ENCODE peak calls at places on chromosomes 3 and 15, in eight cellular contexts. One of them, this sample, is unnamed.

GRCh38 chr15:36612063-36612788 is 32.8 kb downstream of the CDIN1 start:
- DNase-seq in astrocyte: peak
- DNase-seq in stimulated activated CD4-positive, alpha-beta T cell treated with anti-CD3 and anti-CD28 coated beads, TNF-alpha, amount 100 ng/mL, for 48 hours: no peak
- DNase-seq in GM12864: no peak
- DNase-seq in NCI-H460: no peak
- DNase-seq in lung: no peak
- DNase-seq in fibroblast of mammary gland: peak
- DNase-seq in GM13976: no peak
- DNase-seq in this sample: no peak

GRCh38 chr3:42662037-42662812 is 8.7 kb downstream of the ZBTB47 start:
- DNase-seq in astrocyte: no peak
- DNase-seq in stimulated activated CD4-positive, alpha-beta T cell treated with anti-CD3 and anti-CD28 coated beads, TNF-alpha, amount 100 ng/mL, for 48 hours: no peak
- DNase-seq in GM12864: no peak
- DNase-seq in NCI-H460: no peak
- DNase-seq in lung: no peak
- DNase-seq in fibroblast of mammary gland: no peak
- DNase-seq in GM13976: peak
- DNase-seq in this sample: no peak

GRCh38 chr15:85778107-85778776 is 16.5 kb downstream of the KLHL25 start:
- DNase-seq in astrocyte: no peak
- DNase-seq in stimulated activated CD4-positive, alpha-beta T cell treated with anti-CD3 and anti-CD28 coated beads, TNF-alpha, amount 100 ng/mL, for 48 hours: no peak
- DNase-seq in GM12864: no peak
- DNase-seq in NCI-H460: no peak
- DNase-seq in lung: no peak
- DNase-seq in fibroblast of mammary gland: no peak
- DNase-seq in GM13976: no peak
- DNase-seq in this sample: no peak

GRCh38 chr3:70736009-70736408 is 423.6 kb upstream of the MDFIC2 start:
- DNase-seq in astrocyte: peak
- DNase-seq in stimulated activated CD4-positive, alpha-beta T cell treated with anti-CD3 and anti-CD28 coated beads, TNF-alpha, amount 100 ng/mL, for 48 hours: no peak
- DNase-seq in GM12864: no peak
- DNase-seq in NCI-H460: no peak
- DNase-seq in lung: no peak
- DNase-seq in fibroblast of mammary gland: peak
- DNase-seq in GM13976: no peak
- DNase-seq in this sample: no peak

GRCh38 chr3:169552533-169552932 is 111.0 kb downstream of the MECOM start:
- DNase-seq in astrocyte: no peak
- DNase-seq in stimulated activated CD4-positive, alpha-beta T cell treated with anti-CD3 and anti-CD28 coated beads, TNF-alpha, amount 100 ng/mL, for 48 hours: no peak
- DNase-seq in GM12864: no peak
- DNase-seq in NCI-H460: no peak
- DNase-seq in lung: no peak
- DNase-seq in fibroblast of mammary gland: no peak
- DNase-seq in GM13976: no peak
- DNase-seq in this sample: no peak

GRCh38 chr3:72938471-72939265 is 50.8 kb downstream of the GXYLT2 start:
- DNase-seq in astrocyte: peak
- DNase-seq in stimulated activated CD4-positive, alpha-beta T cell treated with anti-CD3 and anti-CD28 coated beads, TNF-alpha, amount 100 ng/mL, for 48 hours: no peak
- DNase-seq in GM12864: no peak
- DNase-seq in NCI-H460: peak
- DNase-seq in lung: peak
- DNase-seq in fibroblast of mammary gland: peak
- DNase-seq in GM13976: peak
- DNase-seq in this sample: peak

GRCh38 chr15:79036323-79036722 is 54.3 kb downstream of the RASGRF1 start:
- DNase-seq in astrocyte: no peak
- DNase-seq in stimulated activated CD4-positive, alpha-beta T cell treated with anti-CD3 and anti-CD28 coated beads, TNF-alpha, amount 100 ng/mL, for 48 hours: no peak
- DNase-seq in GM12864: no peak
- DNase-seq in NCI-H460: no peak
- DNase-seq in lung: no peak
- DNase-seq in fibroblast of mammary gland: no peak
- DNase-seq in GM13976: no peak
- DNase-seq in this sample: no peak

GRCh38 chr15:71237456-71238188 is 122.4 kb downstream of the THSD4 start:
- DNase-seq in astrocyte: peak
- DNase-seq in stimulated activated CD4-positive, alpha-beta T cell treated with anti-CD3 and anti-CD28 coated beads, TNF-alpha, amount 100 ng/mL, for 48 hours: no peak
- DNase-seq in GM12864: no peak
- DNase-seq in NCI-H460: peak
- DNase-seq in lung: no peak
- DNase-seq in fibroblast of mammary gland: peak
- DNase-seq in GM13976: no peak
- DNase-seq in this sample: peak

GRCh38 chr3:14127106-14127505 is 2.3 kb downstream of the TMEM43 start:
- DNase-seq in astrocyte: no peak
- DNase-seq in stimulated activated CD4-positive, alpha-beta T cell treated with anti-CD3 and anti-CD28 coated beads, TNF-alpha, amount 100 ng/mL, for 48 hours: no peak
- DNase-seq in GM12864: no peak
- DNase-seq in NCI-H460: no peak
- DNase-seq in lung: no peak
- DNase-seq in fibroblast of mammary gland: no peak
- DNase-seq in GM13976: no peak
- DNase-seq in this sample: no peak

GRCh38 chr3:99114565-99115291 is 213.2 kb upstream of the DCBLD2 start:
- DNase-seq in astrocyte: peak
- DNase-seq in stimulated activated CD4-positive, alpha-beta T cell treated with anti-CD3 and anti-CD28 coated beads, TNF-alpha, amount 100 ng/mL, for 48 hours: no peak
- DNase-seq in GM12864: no peak
- DNase-seq in NCI-H460: peak
- DNase-seq in lung: no peak
- DNase-seq in fibroblast of mammary gland: peak
- DNase-seq in GM13976: no peak
- DNase-seq in this sample: no peak

GRCh38 chr15:39312984-39313383 is 267.9 kb upstream of the THBS1 start:
- DNase-seq in astrocyte: no peak
- DNase-seq in stimulated activated CD4-positive, alpha-beta T cell treated with anti-CD3 and anti-CD28 coated beads, TNF-alpha, amount 100 ng/mL, for 48 hours: no peak
- DNase-seq in GM12864: peak
- DNase-seq in NCI-H460: no peak
- DNase-seq in lung: no peak
- DNase-seq in fibroblast of mammary gland: peak
- DNase-seq in GM13976: no peak
- DNase-seq in this sample: no peak

GRCh38 chr15:83304861-83305661 is 20.6 kb upstream of the BNC1 start:
- DNase-seq in astrocyte: no peak
- DNase-seq in stimulated activated CD4-positive, alpha-beta T cell treated with anti-CD3 and anti-CD28 coated beads, TNF-alpha, amount 100 ng/mL, for 48 hours: no peak
- DNase-seq in GM12864: no peak
- DNase-seq in NCI-H460: no peak
- DNase-seq in lung: no peak
- DNase-seq in fibroblast of mammary gland: no peak
- DNase-seq in GM13976: no peak
- DNase-seq in this sample: no peak

GRCh38 chr15:68557469-68558317 is 21.1 kb upstream of the CORO2B start:
- DNase-seq in astrocyte: no peak
- DNase-seq in stimulated activated CD4-positive, alpha-beta T cell treated with anti-CD3 and anti-CD28 coated beads, TNF-alpha, amount 100 ng/mL, for 48 hours: no peak
- DNase-seq in GM12864: no peak
- DNase-seq in NCI-H460: no peak
- DNase-seq in lung: no peak
- DNase-seq in fibroblast of mammary gland: no peak
- DNase-seq in GM13976: no peak
- DNase-seq in this sample: no peak

GRCh38 chr15:98858610-98859023 is 149.0 kb downstream of the PGPEP1L start:
- DNase-seq in astrocyte: no peak
- DNase-seq in stimulated activated CD4-positive, alpha-beta T cell treated with anti-CD3 and anti-CD28 coated beads, TNF-alpha, amount 100 ng/mL, for 48 hours: no peak
- DNase-seq in GM12864: no peak
- DNase-seq in NCI-H460: no peak
- DNase-seq in lung: no peak
- DNase-seq in fibroblast of mammary gland: no peak
- DNase-seq in GM13976: no peak
- DNase-seq in this sample: no peak